ENCODE peak calls at places on chromosomes 5 and 9, in eight cellular contexts. One of them, this sample, is unnamed.

GRCh38 chr5:157303667-157304327 is 37.9 kb downstream of the CYFIP2 start:
- DNase-seq in CD8-positive, alpha-beta memory T cell: peak; percentile 72
- DNase-seq in Panc1: no peak
- DNase-seq in fibroblast of lung: no peak
- DNase-seq in Peyer's patch: no peak
- DNase-seq in NT2/D1: peak; percentile 23
- DNase-seq in astrocyte: no peak
- DNase-seq in IMR-90: no peak
- DNase-seq in this sample: no peak

GRCh38 chr5:78320461-78320860 is 26.0 kb upstream of the AP3B1 start:
- DNase-seq in CD8-positive, alpha-beta memory T cell: no peak
- DNase-seq in Panc1: no peak
- DNase-seq in fibroblast of lung: peak; percentile 62
- DNase-seq in Peyer's patch: no peak
- DNase-seq in NT2/D1: no peak
- DNase-seq in astrocyte: peak; percentile 22
- DNase-seq in IMR-90: peak; percentile 69
- DNase-seq in this sample: no peak

GRCh38 chr5:89276566-89277305 is 393.8 kb upstream of the MEF2C start:
- DNase-seq in CD8-positive, alpha-beta memory T cell: no peak
- DNase-seq in Panc1: no peak
- DNase-seq in fibroblast of lung: peak; percentile 72
- DNase-seq in Peyer's patch: no peak
- DNase-seq in NT2/D1: no peak
- DNase-seq in astrocyte: peak; percentile 53
- DNase-seq in IMR-90: peak; percentile 74
- DNase-seq in this sample: no peak

GRCh38 chr5:23132231-23132630 is 279.1 kb upstream of the CDH12 start:
- DNase-seq in CD8-positive, alpha-beta memory T cell: no peak
- DNase-seq in Panc1: no peak
- DNase-seq in fibroblast of lung: no peak
- DNase-seq in Peyer's patch: no peak
- DNase-seq in NT2/D1: no peak
- DNase-seq in astrocyte: no peak
- DNase-seq in IMR-90: no peak
- DNase-seq in this sample: no peak

GRCh38 chr5:127887282-127887681 is 184.1 kb downstream of the CCDC192 start:
- DNase-seq in CD8-positive, alpha-beta memory T cell: no peak
- DNase-seq in Panc1: no peak
- DNase-seq in fibroblast of lung: no peak
- DNase-seq in Peyer's patch: no peak
- DNase-seq in NT2/D1: no peak
- DNase-seq in astrocyte: no peak
- DNase-seq in IMR-90: no peak
- DNase-seq in this sample: no peak

GRCh38 chr5:167770461-167770860 is 521.0 kb upstream of the WWC1 start:
- DNase-seq in CD8-positive, alpha-beta memory T cell: no peak
- DNase-seq in Panc1: no peak
- DNase-seq in fibroblast of lung: peak; percentile 13
- DNase-seq in Peyer's patch: no peak
- DNase-seq in NT2/D1: no peak
- DNase-seq in astrocyte: peak; percentile 89
- DNase-seq in IMR-90: peak; percentile 77
- DNase-seq in this sample: no peak

GRCh38 chr9:115209601-115210306 is 91.8 kb upstream of the TNC start:
- DNase-seq in CD8-positive, alpha-beta memory T cell: no peak
- DNase-seq in Panc1: no peak
- DNase-seq in fibroblast of lung: no peak
- DNase-seq in Peyer's patch: peak; percentile 57
- DNase-seq in NT2/D1: no peak
- DNase-seq in astrocyte: peak; percentile 79
- DNase-seq in IMR-90: peak; percentile 60
- DNase-seq in this sample: no peak

GRCh38 chr9:131676431-131676972 is 63.4 kb downstream of the RAPGEF1 start:
- DNase-seq in CD8-positive, alpha-beta memory T cell: peak; percentile 56
- DNase-seq in Panc1: no peak
- DNase-seq in fibroblast of lung: no peak
- DNase-seq in Peyer's patch: peak; percentile 72
- DNase-seq in NT2/D1: no peak
- DNase-seq in astrocyte: no peak
- DNase-seq in IMR-90: no peak
- DNase-seq in this sample: no peak

GRCh38 chr9:111974092-111974681 is 77.6 kb downstream of the UGCG start:
- DNase-seq in CD8-positive, alpha-beta memory T cell: no peak
- DNase-seq in Panc1: no peak
- DNase-seq in fibroblast of lung: peak; percentile 58
- DNase-seq in Peyer's patch: peak; percentile 64
- DNase-seq in NT2/D1: no peak
- DNase-seq in astrocyte: peak; percentile 67
- DNase-seq in IMR-90: peak; percentile 66
- DNase-seq in this sample: no peak

GRCh38 chr9:70177121-70177520 is 81.7 kb upstream of the SMC5 start:
- DNase-seq in CD8-positive, alpha-beta memory T cell: no peak
- DNase-seq in Panc1: no peak
- DNase-seq in fibroblast of lung: peak; percentile 11
- DNase-seq in Peyer's patch: no peak
- DNase-seq in NT2/D1: no peak
- DNase-seq in astrocyte: no peak
- DNase-seq in IMR-90: peak; percentile 39
- DNase-seq in this sample: no peak

GRCh38 chr5:147699496-147700088 is 82.9 kb downstream of the JAKMIP2 start:
- DNase-seq in CD8-positive, alpha-beta memory T cell: no peak
- DNase-seq in Panc1: no peak
- DNase-seq in fibroblast of lung: no peak
- DNase-seq in Peyer's patch: no peak
- DNase-seq in NT2/D1: no peak
- DNase-seq in astrocyte: no peak
- DNase-seq in IMR-90: no peak
- DNase-seq in this sample: no peak

GRCh38 chr9:110541950-110542349 is 37.6 kb downstream of the SVEP1 start:
- DNase-seq in CD8-positive, alpha-beta memory T cell: no peak
- DNase-seq in Panc1: no peak
- DNase-seq in fibroblast of lung: peak; percentile 50
- DNase-seq in Peyer's patch: no peak
- DNase-seq in NT2/D1: no peak
- DNase-seq in astrocyte: no peak
- DNase-seq in IMR-90: peak; percentile 16
- DNase-seq in this sample: no peak

GRCh38 chr9:135116892-135117680 is 29.6 kb downstream of the OLFM1 start:
- DNase-seq in CD8-positive, alpha-beta memory T cell: no peak
- DNase-seq in Panc1: no peak
- DNase-seq in fibroblast of lung: no peak
- DNase-seq in Peyer's patch: no peak
- DNase-seq in NT2/D1: no peak
- DNase-seq in astrocyte: no peak
- DNase-seq in IMR-90: no peak
- DNase-seq in this sample: no peak

GRCh38 chr9:14212116-14212515 is 101.8 kb downstream of the NFIB start:
- DNase-seq in CD8-positive, alpha-beta memory T cell: no peak
- DNase-seq in Panc1: no peak
- DNase-seq in fibroblast of lung: peak; percentile 73
- DNase-seq in Peyer's patch: no peak
- DNase-seq in NT2/D1: no peak
- DNase-seq in astrocyte: peak; percentile 83
- DNase-seq in IMR-90: peak; percentile 73
- DNase-seq in this sample: no peak

GRCh38 chr9:107674252-107674936 is 184.8 kb upstream of the KLF4 start:
- DNase-seq in CD8-positive, alpha-beta memory T cell: no peak
- DNase-seq in Panc1: no peak
- DNase-seq in fibroblast of lung: no peak
- DNase-seq in Peyer's patch: no peak
- DNase-seq in NT2/D1: peak; percentile 52
- DNase-seq in astrocyte: no peak
- DNase-seq in IMR-90: no peak
- DNase-seq in this sample: no peak

GRCh38 chr9:121298016-121298538 is 30.1 kb downstream of the GSN start:
- DNase-seq in CD8-positive, alpha-beta memory T cell: no peak
- DNase-seq in Panc1: no peak
- DNase-seq in fibroblast of lung: no peak
- DNase-seq in Peyer's patch: peak; percentile 44
- DNase-seq in NT2/D1: no peak
- DNase-seq in astrocyte: no peak
- DNase-seq in IMR-90: no peak
- DNase-seq in this sample: peak; percentile 60

GRCh38 chr9:126479515-126479914 is 134.2 kb upstream of the LMX1B start:
- DNase-seq in CD8-positive, alpha-beta memory T cell: no peak
- DNase-seq in Panc1: no peak
- DNase-seq in fibroblast of lung: no peak
- DNase-seq in Peyer's patch: no peak
- DNase-seq in NT2/D1: no peak
- DNase-seq in astrocyte: no peak
- DNase-seq in IMR-90: no peak
- DNase-seq in this sample: no peak
- H3K36me3 ChIP-seq in CD8-positive, alpha-beta memory T cell: no peaks in the 10 kb centered on the region
- H3K36me3 ChIP-seq in Panc1: no peaks in the 10 kb centered on the region
- H3K36me3 ChIP-seq in fibroblast of lung: no peaks in the 10 kb centered on the region
- H3K36me3 ChIP-seq in Peyer's patch: peaks cover 6% of the 10 kb centered on the region
- H3K36me3 ChIP-seq in NT2/D1: no peaks in the 10 kb centered on the region
- H3K36me3 ChIP-seq in astrocyte: no peaks in the 10 kb centered on the region
- H3K36me3 ChIP-seq in IMR-90: no peaks in the 10 kb centered on the region
- H3K36me3 ChIP-seq in this sample: peaks cover 19% of the 10 kb centered on the region

DNA sequence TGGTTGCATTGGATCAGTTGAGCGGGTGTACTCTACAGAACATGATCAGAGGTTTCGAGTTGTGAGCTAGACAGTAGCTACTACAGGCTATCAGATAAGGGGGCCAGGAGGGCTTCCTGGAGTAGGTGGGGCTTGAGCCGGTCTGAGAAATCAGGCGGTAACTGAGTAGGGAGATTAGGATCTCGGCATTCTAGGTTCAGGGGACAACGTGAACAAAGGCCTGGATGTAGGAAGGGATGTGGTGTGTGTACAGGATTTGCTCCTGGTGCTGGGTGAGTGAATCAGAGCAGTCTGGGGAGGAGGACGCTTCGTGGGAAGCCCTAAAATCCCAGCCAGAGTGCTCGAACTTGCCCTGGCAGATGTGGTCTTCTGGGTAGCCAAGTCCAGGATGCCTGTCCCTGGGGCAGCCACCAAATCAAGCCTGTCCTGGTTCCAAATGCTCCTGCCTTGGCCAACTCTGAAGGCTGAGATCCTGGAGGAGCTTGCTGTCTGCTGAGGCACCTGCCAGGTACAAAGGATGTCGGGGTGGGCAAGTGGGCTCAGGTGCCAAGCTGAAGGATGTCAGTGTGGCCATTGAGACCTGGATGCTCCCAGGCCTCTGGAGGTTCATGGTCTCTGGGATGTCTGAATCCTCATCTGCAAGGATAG is 33.4 kb downstream of the STC2 start:
- DNase-seq in CD8-positive, alpha-beta memory T cell: no peak
- DNase-seq in Panc1: no peak
- DNase-seq in fibroblast of lung: no peak
- DNase-seq in Peyer's patch: no peak
- DNase-seq in NT2/D1: no peak
- DNase-seq in astrocyte: no peak
- DNase-seq in IMR-90: no peak
- DNase-seq in this sample: no peak
- H3K4me1 ChIP-seq in CD8-positive, alpha-beta memory T cell: no peaks in the 10 kb centered on the region
- H3K4me1 ChIP-seq in Panc1: no peaks in the 10 kb centered on the region
- H3K4me1 ChIP-seq in fibroblast of lung: peaks cover 3% of the 10 kb centered on the region
- H3K4me1 ChIP-seq in Peyer's patch: peaks cover 5% of the 10 kb centered on the region
- H3K4me1 ChIP-seq in NT2/D1: peaks cover 21% of the 10 kb centered on the region
- H3K4me1 ChIP-seq in astrocyte: peaks cover 19% of the 10 kb centered on the region
- H3K4me1 ChIP-seq in IMR-90: peaks cover 17% of the 10 kb centered on the region
- H3K4me1 ChIP-seq in this sample: peaks cover 13% of the 10 kb centered on the region

DNA sequence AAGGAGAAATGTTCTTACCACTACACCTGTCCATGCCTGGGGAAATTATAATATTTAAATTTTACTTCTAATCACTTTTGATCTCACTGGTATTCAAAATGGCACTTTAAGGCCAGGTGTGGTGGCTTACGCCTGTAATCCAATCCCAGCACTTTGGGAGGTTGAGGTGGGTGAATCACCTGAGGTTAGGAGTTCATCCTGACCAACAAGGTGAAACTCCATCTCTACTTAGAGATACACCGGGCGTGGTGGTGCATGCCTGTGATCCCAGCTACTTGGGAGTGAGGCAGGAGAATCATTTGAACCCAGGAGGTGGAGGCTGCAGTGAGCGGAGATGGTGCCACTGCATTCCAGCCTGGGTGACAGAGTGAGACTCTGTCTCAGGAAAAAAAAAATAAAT is 77.3 kb downstream of the CEMIP2 start:
- DNase-seq in CD8-positive, alpha-beta memory T cell: no peak
- DNase-seq in Panc1: no peak
- DNase-seq in fibroblast of lung: no peak
- DNase-seq in Peyer's patch: no peak
- DNase-seq in NT2/D1: no peak
- DNase-seq in astrocyte: no peak
- DNase-seq in IMR-90: no peak
- DNase-seq in this sample: no peak
- H3K36me3 ChIP-seq in CD8-positive, alpha-beta memory T cell: peaks cover 22% of the 10 kb centered on the region
- H3K36me3 ChIP-seq in Panc1: no peaks in the 10 kb centered on the region
- H3K36me3 ChIP-seq in fibroblast of lung: peaks cover 2% of the 10 kb centered on the region
- H3K36me3 ChIP-seq in Peyer's patch: peaks cover 79% of the 10 kb centered on the region
- H3K36me3 ChIP-seq in NT2/D1: peaks cover 71% of the 10 kb centered on the region
- H3K36me3 ChIP-seq in astrocyte: peaks cover 29% of the 10 kb centered on the region
- H3K36me3 ChIP-seq in IMR-90: peaks cover 24% of the 10 kb centered on the region
- H3K36me3 ChIP-seq in this sample: peaks cover 38% of the 10 kb centered on the region

DNA sequence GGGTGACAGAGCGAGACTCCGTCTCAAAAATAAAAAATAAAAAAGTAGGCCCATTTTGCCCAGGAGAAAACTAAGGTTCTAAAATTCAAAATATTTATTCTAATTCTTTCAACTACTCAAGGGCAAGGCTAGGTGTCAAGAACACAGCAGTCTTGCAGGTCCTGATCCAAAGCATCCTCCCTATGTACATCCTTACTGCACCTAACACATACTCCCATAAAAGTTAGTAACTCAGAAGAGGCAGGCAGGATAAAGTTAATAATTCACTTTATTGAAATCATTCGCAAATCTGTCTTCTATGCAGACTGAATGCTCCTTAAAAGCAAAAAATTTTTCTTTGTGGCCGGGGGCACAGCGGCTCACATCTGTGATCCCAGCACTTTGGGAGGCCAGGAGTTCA is 11.1 kb downstream of the GOLPH3 start:
- DNase-seq in CD8-positive, alpha-beta memory T cell: no peak
- DNase-seq in Panc1: no peak
- DNase-seq in fibroblast of lung: no peak
- DNase-seq in Peyer's patch: no peak
- DNase-seq in NT2/D1: no peak
- DNase-seq in astrocyte: no peak
- DNase-seq in IMR-90: no peak
- DNase-seq in this sample: no peak
- H3K4me1 ChIP-seq in CD8-positive, alpha-beta memory T cell: peaks cover 36% of the 10 kb centered on the region
- H3K4me1 ChIP-seq in Panc1: no peaks in the 10 kb centered on the region
- H3K4me1 ChIP-seq in fibroblast of lung: no peaks in the 10 kb centered on the region
- H3K4me1 ChIP-seq in Peyer's patch: peaks cover 25% of the 10 kb centered on the region
- H3K4me1 ChIP-seq in NT2/D1: no peaks in the 10 kb centered on the region
- H3K4me1 ChIP-seq in astrocyte: no peaks in the 10 kb centered on the region
- H3K4me1 ChIP-seq in IMR-90: peaks cover 4% of the 10 kb centered on the region
- H3K4me1 ChIP-seq in this sample: peaks cover 48% of the 10 kb centered on the region

This sample was measured in suprapubic skin.